ENCODE peak calls at places on chromosomes 16 and 17, in nine cellular contexts. One of them, this sample, is unnamed.

GRCh38 chr16:57381791-57382534 is 9.7 kb downstream of the CX3CL1 start:
- DNase-seq in hepatocyte: no peak
- DNase-seq in WTC11: no peak
- DNase-seq in foreskin fibroblast: no peak
- DNase-seq in PC-9: no peak
- DNase-seq in neural crest cell: no peak
- DNase-seq in upper lobe of left lung: no peak
- DNase-seq in Peyer's patch: no peak
- DNase-seq in choroid plexus epithelial cell: no peak
- DNase-seq in this sample: no peak

GRCh38 chr16:66662445-66663194 is 33.9 kb downstream of the CMTM4 start:
- DNase-seq in choroid plexus epithelial cell: peak
- DNase-seq in PC-9: no peak
- DNase-seq in neural crest cell: no peak
- DNase-seq in Peyer's patch: no peak
- DNase-seq in hepatocyte: peak
- DNase-seq in foreskin fibroblast: peak
- DNase-seq in upper lobe of left lung: no peak
- DNase-seq in WTC11: no peak
- DNase-seq in this sample: peak

GRCh38 chr16:70805787-70806186 is 4.8 kb upstream of the VAC14 start:
- DNase-seq in Peyer's patch: no peak
- DNase-seq in hepatocyte: no peak
- DNase-seq in foreskin fibroblast: peak
- DNase-seq in PC-9: no peak
- DNase-seq in WTC11: no peak
- DNase-seq in upper lobe of left lung: no peak
- DNase-seq in choroid plexus epithelial cell: peak
- DNase-seq in neural crest cell: no peak
- DNase-seq in this sample: peak

GRCh38 chr16:51825740-51826139 is 674.7 kb upstream of the SALL1 start:
- DNase-seq in Peyer's patch: no peak
- DNase-seq in neural crest cell: no peak
- DNase-seq in upper lobe of left lung: no peak
- DNase-seq in PC-9: no peak
- DNase-seq in WTC11: no peak
- DNase-seq in choroid plexus epithelial cell: no peak
- DNase-seq in hepatocyte: no peak
- DNase-seq in foreskin fibroblast: no peak
- DNase-seq in this sample: no peak

GRCh38 chr16:586645-587590 is 2.9 kb upstream of the RAB40C start:
- DNase-seq in Peyer's patch: no peak
- DNase-seq in upper lobe of left lung: no peak
- DNase-seq in neural crest cell: no peak
- DNase-seq in hepatocyte: no peak
- DNase-seq in foreskin fibroblast: peak
- DNase-seq in WTC11: no peak
- DNase-seq in PC-9: no peak
- DNase-seq in choroid plexus epithelial cell: no peak
- DNase-seq in this sample: no peak

GRCh38 chr16:20887207-20887606 is 13.0 kb downstream of the DCUN1D3 start:
- DNase-seq in choroid plexus epithelial cell: no peak
- DNase-seq in foreskin fibroblast: no peak
- DNase-seq in hepatocyte: no peak
- DNase-seq in neural crest cell: no peak
- DNase-seq in WTC11: no peak
- DNase-seq in PC-9: no peak
- DNase-seq in upper lobe of left lung: no peak
- DNase-seq in Peyer's patch: no peak
- DNase-seq in this sample: no peak

GRCh38 chr16:82855471-82855870 is 228.7 kb downstream of the CDH13 start:
- DNase-seq in upper lobe of left lung: no peak
- DNase-seq in foreskin fibroblast: peak
- DNase-seq in neural crest cell: no peak
- DNase-seq in PC-9: no peak
- DNase-seq in WTC11: no peak
- DNase-seq in Peyer's patch: no peak
- DNase-seq in choroid plexus epithelial cell: no peak
- DNase-seq in hepatocyte: no peak
- DNase-seq in this sample: peak

GRCh38 chr16:4140652-4141051 is 24.4 kb upstream of the ADCY9 start:
- DNase-seq in neural crest cell: no peak
- DNase-seq in hepatocyte: no peak
- DNase-seq in upper lobe of left lung: no peak
- DNase-seq in foreskin fibroblast: peak
- DNase-seq in WTC11: no peak
- DNase-seq in PC-9: no peak
- DNase-seq in choroid plexus epithelial cell: peak
- DNase-seq in Peyer's patch: no peak
- DNase-seq in this sample: peak

GRCh38 chr17:75570772-75571171 is 16.8 kb upstream of the MYO15B start:
- DNase-seq in neural crest cell: no peak
- DNase-seq in PC-9: no peak
- DNase-seq in foreskin fibroblast: no peak
- DNase-seq in upper lobe of left lung: no peak
- DNase-seq in choroid plexus epithelial cell: no peak
- DNase-seq in Peyer's patch: no peak
- DNase-seq in hepatocyte: peak
- DNase-seq in WTC11: no peak
- DNase-seq in this sample: no peak

GRCh38 chr17:75570034-75570676 is 17.4 kb upstream of the MYO15B start:
- DNase-seq in foreskin fibroblast: no peak
- DNase-seq in PC-9: no peak
- DNase-seq in choroid plexus epithelial cell: no peak
- DNase-seq in hepatocyte: peak
- DNase-seq in Peyer's patch: no peak
- DNase-seq in upper lobe of left lung: no peak
- DNase-seq in neural crest cell: no peak
- DNase-seq in WTC11: no peak
- DNase-seq in this sample: no peak

GRCh38 chr17:75571885-75572215 is 15.8 kb upstream of the MYO15B start:
- DNase-seq in WTC11: no peak
- DNase-seq in neural crest cell: no peak
- DNase-seq in PC-9: no peak
- DNase-seq in Peyer's patch: no peak
- DNase-seq in hepatocyte: no peak
- DNase-seq in upper lobe of left lung: no peak
- DNase-seq in choroid plexus epithelial cell: no peak
- DNase-seq in foreskin fibroblast: no peak
- DNase-seq in this sample: no peak

GRCh38 chr17:75572713-75573539 is 14.7 kb upstream of the MYO15B start:
- DNase-seq in hepatocyte: peak
- DNase-seq in PC-9: no peak
- DNase-seq in choroid plexus epithelial cell: no peak
- DNase-seq in foreskin fibroblast: no peak
- DNase-seq in WTC11: no peak
- DNase-seq in Peyer's patch: no peak
- DNase-seq in neural crest cell: no peak
- DNase-seq in upper lobe of left lung: no peak
- DNase-seq in this sample: no peak

DNA sequence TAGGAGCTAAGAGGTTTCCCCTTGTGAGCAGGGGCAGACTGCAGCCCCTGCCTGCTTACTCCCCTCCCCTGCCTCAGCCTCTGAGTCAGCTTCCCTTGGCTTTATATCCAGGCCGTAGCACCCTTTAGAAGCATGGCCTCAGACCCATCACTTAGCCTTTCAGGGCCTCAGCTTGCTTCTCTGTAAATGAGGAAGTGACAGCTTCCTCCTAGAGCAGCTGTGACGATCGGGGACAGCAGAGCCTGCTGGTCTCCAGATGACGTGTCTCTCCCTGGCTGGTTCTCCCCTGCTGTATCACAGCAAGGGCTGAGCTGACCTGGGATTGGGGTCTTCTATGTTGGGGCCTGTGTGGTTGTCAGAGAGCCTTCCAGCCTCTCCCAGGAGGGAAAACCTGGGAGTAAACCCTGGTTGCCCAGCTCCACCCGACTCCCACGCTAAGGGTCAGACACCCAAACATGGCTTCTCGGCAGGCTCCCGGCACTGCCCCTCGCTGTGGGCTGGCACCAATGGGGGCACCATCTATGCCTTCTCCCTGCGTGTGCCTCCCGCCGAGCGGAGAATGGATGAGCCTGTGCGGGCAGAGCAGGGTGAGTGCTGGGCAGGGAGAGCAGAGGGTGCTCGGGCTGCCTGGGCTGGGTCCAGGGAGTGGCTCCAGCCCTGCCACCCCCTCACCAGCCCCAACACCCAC is 16.3 kb upstream of the MYO15B start:
- DNase-seq in PC-9: no peak
- DNase-seq in foreskin fibroblast: peak
- DNase-seq in upper lobe of left lung: peak
- DNase-seq in Peyer's patch: no peak
- DNase-seq in choroid plexus epithelial cell: peak
- DNase-seq in hepatocyte: peak
- DNase-seq in neural crest cell: no peak
- DNase-seq in WTC11: no peak
- DNase-seq in this sample: no peak
- TF ChIP-seq CTCF in PC-9: no peak
- TF ChIP-seq CTCF in foreskin fibroblast: no peak
- TF ChIP-seq CTCF in upper lobe of left lung: no peak
- TF ChIP-seq CTCF in Peyer's patch: no peak
- TF ChIP-seq CTCF in choroid plexus epithelial cell: no peak
- TF ChIP-seq CTCF in hepatocyte: no peak
- TF ChIP-seq CTCF in neural crest cell: no peak
- TF ChIP-seq CTCF in WTC11: no peak
- TF ChIP-seq CTCF in this sample: no peak

GRCh38 chr17:63774141-63774981 is at the start of gene DDX42:
- DNase-seq in upper lobe of left lung: peak
- DNase-seq in hepatocyte: peak
- DNase-seq in neural crest cell: peak
- DNase-seq in choroid plexus epithelial cell: peak
- DNase-seq in PC-9: peak
- DNase-seq in WTC11: peak
- DNase-seq in Peyer's patch: peak
- DNase-seq in foreskin fibroblast: peak
- DNase-seq in this sample: peak
- TF ChIP-seq CTCF in upper lobe of left lung: no peak
- TF ChIP-seq CTCF in hepatocyte: peak
- TF ChIP-seq CTCF in neural crest cell: peak
- TF ChIP-seq CTCF in choroid plexus epithelial cell: peak
- TF ChIP-seq CTCF in PC-9: no peak
- TF ChIP-seq CTCF in WTC11: no peak
- TF ChIP-seq CTCF in Peyer's patch: peak
- TF ChIP-seq CTCF in foreskin fibroblast: no peak
- TF ChIP-seq CTCF in this sample: no peak

DNA sequence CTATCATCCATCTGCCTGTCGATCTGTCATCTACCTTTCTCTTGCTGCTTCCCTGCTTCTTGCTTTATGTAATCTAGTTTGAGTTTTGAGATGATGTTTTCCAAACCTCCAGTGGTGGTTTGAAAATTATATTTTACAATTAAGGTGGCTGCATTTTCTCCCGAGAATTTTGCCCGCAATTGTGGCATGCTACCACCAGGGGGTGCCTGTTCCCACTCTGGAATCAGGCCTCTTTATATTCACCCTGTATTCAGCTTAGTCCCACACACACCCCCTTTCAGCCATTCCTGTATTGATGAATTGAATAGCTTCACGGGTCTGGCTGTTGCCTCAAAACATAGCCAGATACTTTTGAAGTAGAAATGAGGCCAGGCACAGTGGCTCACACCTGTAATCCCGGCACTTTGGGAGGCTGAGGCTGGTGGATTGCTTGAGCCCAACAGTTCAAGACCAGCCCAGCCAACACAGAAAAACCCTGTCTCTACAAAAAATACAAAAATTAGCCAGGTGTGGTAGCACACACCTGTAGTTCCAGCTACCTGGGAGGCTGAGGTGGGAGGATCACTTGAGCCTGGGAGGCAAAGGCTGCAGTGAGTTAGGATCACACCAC is 3.2 kb downstream of the PRSS22 start:
- DNase-seq in WTC11: peak
- DNase-seq in hepatocyte: no peak
- DNase-seq in foreskin fibroblast: peak
- DNase-seq in Peyer's patch: no peak
- DNase-seq in PC-9: no peak
- DNase-seq in choroid plexus epithelial cell: no peak
- DNase-seq in upper lobe of left lung: no peak
- DNase-seq in neural crest cell: peak
- DNase-seq in this sample: peak
- TF ChIP-seq CTCF in WTC11: peak
- TF ChIP-seq CTCF in hepatocyte: peak
- TF ChIP-seq CTCF in foreskin fibroblast: peak
- TF ChIP-seq CTCF in Peyer's patch: peak
- TF ChIP-seq CTCF in PC-9: peak
- TF ChIP-seq CTCF in choroid plexus epithelial cell: peak
- TF ChIP-seq CTCF in upper lobe of left lung: peak
- TF ChIP-seq CTCF in neural crest cell: peak
- TF ChIP-seq CTCF in this sample: peak

GRCh38 chr17:4932756-4933155 is 679 bp downstream of the GP1BA start:
- DNase-seq in upper lobe of left lung: no peak
- DNase-seq in choroid plexus epithelial cell: no peak
- DNase-seq in neural crest cell: no peak
- DNase-seq in PC-9: no peak
- DNase-seq in foreskin fibroblast: no peak
- DNase-seq in WTC11: no peak
- DNase-seq in Peyer's patch: no peak
- DNase-seq in hepatocyte: no peak
- DNase-seq in this sample: no peak

GRCh38 chr17:4935650-4936049 is 3.6 kb downstream of the GP1BA start:
- DNase-seq in Peyer's patch: no peak
- DNase-seq in choroid plexus epithelial cell: no peak
- DNase-seq in neural crest cell: no peak
- DNase-seq in foreskin fibroblast: no peak
- DNase-seq in PC-9: no peak
- DNase-seq in hepatocyte: no peak
- DNase-seq in WTC11: no peak
- DNase-seq in upper lobe of left lung: no peak
- DNase-seq in this sample: no peak

GRCh38 chr17:4933646-4934045 is 1.6 kb downstream of the GP1BA start:
- DNase-seq in hepatocyte: no peak
- DNase-seq in neural crest cell: no peak
- DNase-seq in Peyer's patch: no peak
- DNase-seq in WTC11: no peak
- DNase-seq in PC-9: no peak
- DNase-seq in foreskin fibroblast: no peak
- DNase-seq in choroid plexus epithelial cell: no peak
- DNase-seq in upper lobe of left lung: no peak
- DNase-seq in this sample: no peak

GRCh38 chr17:4936436-4936835 is 3.4 kb downstream of the SLC25A11 start:
- DNase-seq in choroid plexus epithelial cell: no peak
- DNase-seq in WTC11: no peak
- DNase-seq in PC-9: no peak
- DNase-seq in neural crest cell: no peak
- DNase-seq in hepatocyte: no peak
- DNase-seq in foreskin fibroblast: no peak
- DNase-seq in Peyer's patch: no peak
- DNase-seq in upper lobe of left lung: no peak
- DNase-seq in this sample: no peak

DNA sequence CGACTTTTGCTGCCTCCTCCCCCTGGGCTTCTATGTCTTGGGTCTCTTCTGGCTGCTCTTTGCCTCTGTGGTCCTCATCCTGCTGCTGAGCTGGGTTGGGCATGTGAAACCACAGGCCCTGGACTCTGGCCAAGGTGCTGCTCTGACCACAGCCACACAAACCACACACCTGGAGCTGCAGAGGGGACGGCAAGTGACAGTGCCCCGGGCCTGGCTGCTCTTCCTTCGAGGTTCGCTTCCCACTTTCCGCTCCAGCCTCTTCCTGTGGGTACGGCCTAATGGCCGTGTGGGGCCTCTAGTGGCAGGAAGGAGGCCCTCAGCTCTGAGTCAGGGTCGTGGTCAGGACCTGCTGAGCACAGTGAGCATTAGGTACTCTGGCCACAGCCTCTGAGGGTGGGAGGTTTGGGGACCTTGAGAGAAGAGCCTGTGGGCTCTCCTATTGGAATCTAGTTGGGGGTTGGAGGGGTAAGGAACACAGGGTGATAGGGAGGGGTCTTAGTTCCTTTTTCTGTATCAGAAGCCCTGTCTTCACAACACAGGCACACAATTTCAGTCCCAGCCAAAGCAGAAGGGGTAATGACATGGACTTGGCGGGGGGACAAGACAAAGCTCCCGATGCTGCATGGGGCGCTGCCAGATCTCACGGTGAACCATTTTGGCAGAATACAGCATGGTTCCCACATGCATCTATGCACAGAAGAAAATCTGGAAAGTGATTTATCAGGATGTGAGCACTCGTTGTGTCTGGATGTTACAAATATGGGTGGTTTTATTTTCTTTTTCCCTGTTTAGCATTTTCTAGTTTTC is 2.3 kb downstream of the GP1BA start:
- DNase-seq in hepatocyte: peak
- DNase-seq in choroid plexus epithelial cell: peak
- DNase-seq in neural crest cell: no peak
- DNase-seq in Peyer's patch: no peak
- DNase-seq in upper lobe of left lung: peak
- DNase-seq in WTC11: peak
- DNase-seq in foreskin fibroblast: peak
- DNase-seq in PC-9: peak
- DNase-seq in this sample: peak
- TF ChIP-seq CTCF in hepatocyte: peak
- TF ChIP-seq CTCF in choroid plexus epithelial cell: peak
- TF ChIP-seq CTCF in neural crest cell: peak
- TF ChIP-seq CTCF in Peyer's patch: peak
- TF ChIP-seq CTCF in upper lobe of left lung: no peak
- TF ChIP-seq CTCF in WTC11: no peak
- TF ChIP-seq CTCF in foreskin fibroblast: peak
- TF ChIP-seq CTCF in PC-9: no peak
- TF ChIP-seq CTCF in this sample: peak

This sample was measured in fibroblast of mammary gland.